ENCODE peak calls at places on chromosomes 2 and 18, in eight cellular contexts. D is transverse colon, H is HCT116, B is sigmoid colon, T is GM23338, I is breast epithelium, P is stomach, U is H1. L is an unnamed sample.

GRCh38 chr18:6414118-6414722 is 491 bp downstream of the L3MBTL4 start:
- DNase-seq in D (peak; percentile 83), H (no peak), B (peak; percentile 80), T (peak; percentile 71), I (peak; percentile 58), P (peak; percentile 84), U (peak; percentile 74), L (no peak)

GRCh38 chr2:19673213-19673791 is 228.5 kb downstream of the TTC32 start:
- DNase-seq in D (no peak), H (no peak), B (no peak), T (no peak), I (peak; percentile 35), P (no peak), U (no peak), L (no peak)

GRCh38 chr2:149955201-149955600 is 367.6 kb upstream of the MMADHC start:
- DNase-seq in D (no peak), H (no peak), B (no peak), T (no peak), I (no peak), P (no peak), U (no peak), L (no peak)

GRCh38 chr2:238895901-238896600 is 48.2 kb downstream of the TWIST2 start:
- DNase-seq in D (peak; percentile 58), H (no peak), B (peak; percentile 94), T (peak; percentile 44), I (peak; percentile 27), P (peak; percentile 31), U (no peak), L (no peak)

GRCh38 chr2:78290581-78291214 is 734.8 kb upstream of the REG3G start:
- DNase-seq in D (no peak), H (no peak), B (no peak), T (no peak), I (no peak), P (no peak), U (no peak), L (no peak)

GRCh38 chr2:121849236-121849635 is 93.8 kb downstream of the TSN start:
- DNase-seq in D (no peak), H (no peak), B (no peak), T (no peak), I (no peak), P (no peak), U (no peak), L (no peak)

GRCh38 chr18:56575819-56576663 is 62.4 kb downstream of the TXNL1 start:
- DNase-seq in D (no peak), H (peak; percentile 43), B (no peak), T (peak; percentile 76), I (no peak), P (no peak), U (no peak), L (peak; percentile 15)

GRCh38 chr18:10101293-10101701 is 187.5 kb downstream of the VAPA start:
- DNase-seq in D (no peak), H (no peak), B (no peak), T (peak; percentile 27), I (no peak), P (no peak), U (no peak), L (no peak)

GRCh38 chr18:44700652-44701051 is 20.0 kb downstream of the SETBP1 start:
- DNase-seq in D (peak; percentile 34), H (no peak), B (peak; percentile 86), T (no peak), I (no peak), P (peak; percentile 40), U (no peak), L (no peak)

GRCh38 chr2:96875498-96876035 is 5.7 kb upstream of the SEMA4C start:
- DNase-seq in D (no peak), H (no peak), B (no peak), T (peak; percentile 63), I (no peak), P (no peak), U (no peak), L (no peak)

GRCh38 chr18:25005602-25006375 is 346.2 kb downstream of the ZNF521 start:
- DNase-seq in D (no peak), H (no peak), B (no peak), T (no peak), I (no peak), P (no peak), U (no peak), L (no peak)

GRCh38 chr2:71884303-71885042 is 263.2 kb downstream of the CYP26B1 start:
- DNase-seq in D (no peak), H (no peak), B (no peak), T (no peak), I (no peak), P (no peak), U (peak; percentile 6), L (no peak)

GRCh38 chr2:37037771-37038170 is 46.4 kb downstream of the HEATR5B start:
- DNase-seq in D (no peak), H (no peak), B (no peak), T (no peak), I (no peak), P (no peak), U (no peak), L (no peak)

GRCh38 chr2:100274566-100275199 is 47.6 kb downstream of the LONRF2 start:
- DNase-seq in D (no peak), H (no peak), B (no peak), T (no peak), I (no peak), P (no peak), U (no peak), L (no peak)
- H3K4me1 ChIP-seq in D (no peaks in the 10 kb centered on the region), H (no peaks in the 10 kb centered on the region), B (no peaks in the 10 kb centered on the region), T (no peaks in the 10 kb centered on the region), I (no peaks in the 10 kb centered on the region), P (no peaks in the 10 kb centered on the region), U (peaks cover 6% of the 10 kb centered on the region), L (no peaks in the 10 kb centered on the region)

GRCh38 chr2:178112202-178113152 is at the start of gene RBM45:
- DNase-seq in D (peak; percentile 95), H (peak; percentile 87), B (peak; percentile 95), T (peak; percentile 94), I (peak; percentile 79), P (peak; percentile 94), U (peak; percentile 94), L (peak; percentile 69)

GRCh38 chr2:178111743-178112142 is 494 bp upstream of the RBM45 start:
- DNase-seq in D (no peak), H (no peak), B (no peak), T (no peak), I (no peak), P (no peak), U (no peak), L (no peak)

GRCh38 chr2:178108176-178108575 is 4.1 kb upstream of the RBM45 start:
- DNase-seq in D (no peak), H (no peak), B (no peak), T (no peak), I (no peak), P (no peak), U (no peak), L (no peak)

GRCh38 chr2:178110681-178111080 is 1.6 kb upstream of the RBM45 start:
- DNase-seq in D (no peak), H (no peak), B (no peak), T (no peak), I (no peak), P (no peak), U (no peak), L (no peak)

DNA sequence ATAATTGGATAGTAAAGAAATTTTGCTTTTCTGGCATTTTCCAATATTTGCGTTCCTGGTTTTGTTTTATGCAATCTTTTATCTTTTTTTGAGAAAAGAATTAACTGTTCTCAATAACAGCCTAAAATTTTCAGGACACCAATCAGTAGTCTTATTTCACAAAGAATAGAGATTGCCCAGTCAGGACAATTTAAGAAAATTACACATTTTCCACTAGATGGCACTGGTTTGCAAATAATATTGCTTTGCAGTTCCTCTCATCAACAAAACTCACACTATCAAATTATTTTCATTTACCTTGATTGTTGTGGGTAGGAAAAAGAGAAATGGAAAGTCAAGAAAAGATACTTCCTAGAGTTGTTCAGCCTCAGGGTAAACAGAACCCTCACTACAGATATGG is 2.4 kb upstream of the RBM45 start:
- DNase-seq in D (no peak), H (peak; percentile 33), B (no peak), T (peak; percentile 74), I (no peak), P (no peak), U (no peak), L (no peak)
- TF ChIP-seq CTCF in D (peak; percentile 52), H (peak; percentile 68), B (peak; percentile 38), T (peak; percentile 60), I (peak; percentile 53), P (peak; percentile 38), U (no peak), L (peak; percentile 66)

GRCh38 chr2:133508546-133509165 is 59.6 kb downstream of the NCKAP5 start:
- DNase-seq in D (no peak), H (no peak), B (no peak), T (no peak), I (no peak), P (no peak), U (no peak), L (no peak)
- TF ChIP-seq POLR2AphosphoS5 in D (no peak), H (no peak), B (no peak), T (no peak), I (no peak), P (no peak), U (no peak), L (no peak)

GRCh38 chr2:233422050-233422639 is 67.9 kb downstream of the DGKD start:
- DNase-seq in D (peak; percentile 90), H (no peak), B (no peak), T (no peak), I (no peak), P (peak; percentile 93), U (peak; percentile 42), L (no peak)
- H3K4me1 ChIP-seq in D (peaks cover 51% of the 10 kb centered on the region), H (peaks cover 97% of the 10 kb centered on the region), B (peaks cover 24% of the 10 kb centered on the region), T (peaks cover 17% of the 10 kb centered on the region), I (no peaks in the 10 kb centered on the region), P (peaks cover 92% of the 10 kb centered on the region), U (peaks cover 3% of the 10 kb centered on the region), L (peaks cover 94% of the 10 kb centered on the region)

GRCh38 chr18:3879836-3880120 is 429.8 kb downstream of the TGIF1 start:
- DNase-seq in D (no peak), H (no peak), B (no peak), T (no peak), I (no peak), P (no peak), U (no peak), L (no peak)

GRCh38 chr18:3889121-3889520 is 439.1 kb downstream of the TGIF1 start:
- DNase-seq in D (no peak), H (no peak), B (no peak), T (no peak), I (no peak), P (no peak), U (no peak), L (no peak)

GRCh38 chr18:3889803-3890202 is 439.8 kb downstream of the TGIF1 start:
- DNase-seq in D (no peak), H (no peak), B (no peak), T (no peak), I (no peak), P (no peak), U (no peak), L (no peak)

GRCh38 chr18:3886575-3887322 is 436.8 kb downstream of the TGIF1 start:
- DNase-seq in D (no peak), H (no peak), B (no peak), T (no peak), I (no peak), P (no peak), U (no peak), L (no peak)

GRCh38 chr18:3885209-3885792 is 435.3 kb downstream of the TGIF1 start:
- DNase-seq in D (no peak), H (peak; percentile 39), B (no peak), T (peak; percentile 84), I (no peak), P (no peak), U (no peak), L (no peak)
- TF ChIP-seq CTCF in D (no peak), H (peak; percentile 74), B (no peak), T (peak; percentile 31), I (no peak), P (no peak), U (no peak), L (peak; percentile 59)